ENCODE peak calls at places on chromosome 5, in seven cellular contexts. One of them, this sample, is unnamed.

GRCh38 chr5:145848854-145849253 is 13.7 kb upstream of the PRELID2 start:
- DNase-seq in astrocyte: peak; percentile 52
- DNase-seq in IMR-90: peak; percentile 77
- DNase-seq in GM12878: no peak
- DNase-seq in HepG2: no peak
- DNase-seq in Panc1: no peak
- DNase-seq in Peyer's patch: no peak
- DNase-seq in this sample: no peak

GRCh38 chr5:144032375-144032774 is 138.1 kb downstream of the YIPF5 start:
- DNase-seq in GM12878: no peak
- DNase-seq in astrocyte: no peak
- DNase-seq in HepG2: no peak
- DNase-seq in Panc1: no peak
- DNase-seq in Peyer's patch: no peak
- DNase-seq in IMR-90: no peak
- DNase-seq in this sample: no peak

GRCh38 chr5:135185461-135186075 is 151.5 kb upstream of the PITX1 start:
- DNase-seq in Peyer's patch: no peak
- DNase-seq in Panc1: no peak
- DNase-seq in GM12878: no peak
- DNase-seq in IMR-90: peak; percentile 65
- DNase-seq in HepG2: no peak
- DNase-seq in astrocyte: peak; percentile 75
- DNase-seq in this sample: no peak

GRCh38 chr5:38077652-38078051 is 180.7 kb upstream of the EGFLAM start:
- DNase-seq in IMR-90: no peak
- DNase-seq in astrocyte: no peak
- DNase-seq in HepG2: peak; percentile 79
- DNase-seq in Peyer's patch: no peak
- DNase-seq in Panc1: no peak
- DNase-seq in GM12878: no peak
- DNase-seq in this sample: no peak

GRCh38 chr5:141966275-141966962 is 2.5 kb upstream of the RNF14 start:
- DNase-seq in HepG2: peak; percentile 22
- DNase-seq in Panc1: no peak
- DNase-seq in GM12878: no peak
- DNase-seq in Peyer's patch: no peak
- DNase-seq in IMR-90: no peak
- DNase-seq in astrocyte: no peak
- DNase-seq in this sample: no peak

GRCh38 chr5:12648558-12648957 is 744.3 kb upstream of the CTNND2 start:
- DNase-seq in IMR-90: no peak
- DNase-seq in Panc1: no peak
- DNase-seq in HepG2: no peak
- DNase-seq in GM12878: no peak
- DNase-seq in astrocyte: no peak
- DNase-seq in Peyer's patch: no peak
- DNase-seq in this sample: no peak

GRCh38 chr5:35741126-35741711 is 115.5 kb upstream of the IL7R start:
- DNase-seq in IMR-90: peak; percentile 6
- DNase-seq in HepG2: peak; percentile 81
- DNase-seq in Panc1: no peak
- DNase-seq in GM12878: no peak
- DNase-seq in Peyer's patch: no peak
- DNase-seq in astrocyte: no peak
- DNase-seq in this sample: no peak

GRCh38 chr5:115774684-115775083 is 41.8 kb downstream of the CDO1 start:
- DNase-seq in astrocyte: no peak
- DNase-seq in Peyer's patch: no peak
- DNase-seq in HepG2: no peak
- DNase-seq in IMR-90: no peak
- DNase-seq in Panc1: no peak
- DNase-seq in GM12878: no peak
- DNase-seq in this sample: no peak

GRCh38 chr5:59684388-59685003 is 209.0 kb downstream of the PDE4D start:
- DNase-seq in Panc1: no peak
- DNase-seq in HepG2: no peak
- DNase-seq in GM12878: no peak
- DNase-seq in astrocyte: no peak
- DNase-seq in IMR-90: no peak
- DNase-seq in Peyer's patch: no peak
- DNase-seq in this sample: no peak

GRCh38 chr5:143619038-143619437 is 192.9 kb upstream of the HMHB1 start:
- DNase-seq in GM12878: no peak
- DNase-seq in IMR-90: no peak
- DNase-seq in Peyer's patch: no peak
- DNase-seq in astrocyte: no peak
- DNase-seq in Panc1: no peak
- DNase-seq in HepG2: no peak
- DNase-seq in this sample: peak; percentile 53

GRCh38 chr5:120532835-120533234 is 68.7 kb downstream of the PRR16 start:
- DNase-seq in Panc1: no peak
- DNase-seq in IMR-90: no peak
- DNase-seq in Peyer's patch: no peak
- DNase-seq in HepG2: no peak
- DNase-seq in GM12878: no peak
- DNase-seq in astrocyte: no peak
- DNase-seq in this sample: no peak

GRCh38 chr5:107074991-107075390 is 595.7 kb downstream of the EFNA5 start:
- DNase-seq in GM12878: no peak
- DNase-seq in Panc1: no peak
- DNase-seq in HepG2: no peak
- DNase-seq in astrocyte: no peak
- DNase-seq in Peyer's patch: no peak
- DNase-seq in IMR-90: no peak
- DNase-seq in this sample: no peak

GRCh38 chr5:27315541-27316282 is 277.3 kb upstream of the CDH9 start:
- DNase-seq in Peyer's patch: no peak
- DNase-seq in Panc1: no peak
- DNase-seq in HepG2: no peak
- DNase-seq in IMR-90: peak; percentile 77
- DNase-seq in astrocyte: peak; percentile 81
- DNase-seq in GM12878: no peak
- DNase-seq in this sample: no peak

GRCh38 chr5:37723147-37723961 is 116.5 kb downstream of the GDNF start:
- DNase-seq in Panc1: no peak
- DNase-seq in astrocyte: peak; percentile 63
- DNase-seq in IMR-90: no peak
- DNase-seq in GM12878: no peak
- DNase-seq in Peyer's patch: no peak
- DNase-seq in HepG2: no peak
- DNase-seq in this sample: no peak

GRCh38 chr5:35754481-35754880 is 102.2 kb upstream of the IL7R start:
- DNase-seq in Panc1: no peak
- DNase-seq in astrocyte: no peak
- DNase-seq in GM12878: no peak
- DNase-seq in HepG2: no peak
- DNase-seq in Peyer's patch: no peak
- DNase-seq in IMR-90: no peak
- DNase-seq in this sample: no peak

GRCh38 chr5:21723500-21723899 is 1129.6 kb downstream of the CDH12 start:
- DNase-seq in GM12878: no peak
- DNase-seq in Panc1: no peak
- DNase-seq in IMR-90: no peak
- DNase-seq in Peyer's patch: no peak
- DNase-seq in HepG2: no peak
- DNase-seq in astrocyte: no peak
- DNase-seq in this sample: no peak

GRCh38 chr5:149282966-149283332 is 11.3 kb downstream of the AFAP1L1 start:
- DNase-seq in Peyer's patch: no peak
- DNase-seq in Panc1: no peak
- DNase-seq in astrocyte: no peak
- DNase-seq in GM12878: no peak
- DNase-seq in IMR-90: no peak
- DNase-seq in HepG2: no peak
- DNase-seq in this sample: no peak

GRCh38 chr5:88826959-88827585 is 55.9 kb downstream of the MEF2C start:
- DNase-seq in Panc1: no peak
- DNase-seq in astrocyte: peak; percentile 79
- DNase-seq in Peyer's patch: no peak
- DNase-seq in GM12878: peak; percentile 98
- DNase-seq in HepG2: no peak
- DNase-seq in IMR-90: peak; percentile 90
- DNase-seq in this sample: peak; percentile 33

GRCh38 chr5:58871648-58872242 is 288.9 kb downstream of the RAB3C start:
- DNase-seq in Peyer's patch: no peak
- DNase-seq in astrocyte: no peak
- DNase-seq in GM12878: no peak
- DNase-seq in Panc1: no peak
- DNase-seq in HepG2: peak; percentile 24
- DNase-seq in IMR-90: peak; percentile 36
- DNase-seq in this sample: no peak

GRCh38 chr5:8766448-8766847 is 779.4 kb downstream of the SEMA5A start:
- DNase-seq in astrocyte: no peak
- DNase-seq in IMR-90: no peak
- DNase-seq in HepG2: no peak
- DNase-seq in GM12878: no peak
- DNase-seq in Peyer's patch: no peak
- DNase-seq in Panc1: no peak
- DNase-seq in this sample: no peak

GRCh38 chr5:83564069-83564749 is 92.7 kb downstream of the VCAN start:
- DNase-seq in Panc1: peak; percentile 20
- DNase-seq in Peyer's patch: no peak
- DNase-seq in HepG2: peak; percentile 50
- DNase-seq in GM12878: no peak
- DNase-seq in IMR-90: peak; percentile 63
- DNase-seq in astrocyte: no peak
- DNase-seq in this sample: no peak

GRCh38 chr5:36741138-36741537 is 134.7 kb downstream of the SLC1A3 start:
- DNase-seq in Peyer's patch: no peak
- DNase-seq in GM12878: no peak
- DNase-seq in HepG2: no peak
- DNase-seq in Panc1: no peak
- DNase-seq in astrocyte: no peak
- DNase-seq in IMR-90: peak; percentile 39
- DNase-seq in this sample: no peak

GRCh38 chr5:129094087-129094923 is at the start of gene ISOC1:
- DNase-seq in Peyer's patch: peak; percentile 95
- DNase-seq in Panc1: peak; percentile 45
- DNase-seq in HepG2: peak; percentile 73
- DNase-seq in IMR-90: peak; percentile 86
- DNase-seq in astrocyte: peak; percentile 78
- DNase-seq in GM12878: peak; percentile 42
- DNase-seq in this sample: peak; percentile 91
- TF ChIP-seq CTCF in Peyer's patch: no peak
- TF ChIP-seq CTCF in Panc1: no peak
- TF ChIP-seq CTCF in HepG2: peak; percentile 53
- TF ChIP-seq CTCF in IMR-90: peak; percentile 6
- TF ChIP-seq CTCF in astrocyte: no peak
- TF ChIP-seq CTCF in GM12878: no peak
- TF ChIP-seq CTCF in this sample: no peak

GRCh38 chr5:93188876-93189485 is 392.0 kb downstream of the NR2F1-AS1 start:
- DNase-seq in HepG2: no peak
- DNase-seq in Peyer's patch: no peak
- DNase-seq in astrocyte: peak; percentile 35
- DNase-seq in Panc1: no peak
- DNase-seq in GM12878: no peak
- DNase-seq in IMR-90: no peak
- DNase-seq in this sample: no peak
- H3K27ac ChIP-seq in HepG2: no peak overlapping the region
- H3K27ac ChIP-seq in Peyer's patch: no peak overlapping the region
- H3K27ac ChIP-seq in astrocyte: peak overlapping the region; percentile 84
- H3K27ac ChIP-seq in Panc1: peak overlapping the region; percentile 39
- H3K27ac ChIP-seq in GM12878: no peak overlapping the region
- H3K27ac ChIP-seq in IMR-90: no peak overlapping the region
- H3K27ac ChIP-seq in this sample: no peak overlapping the region

GRCh38 chr5:151238303-151238741 is 14.4 kb upstream of the CCDC69 start:
- DNase-seq in HepG2: no peak
- DNase-seq in IMR-90: no peak
- DNase-seq in Peyer's patch: no peak
- DNase-seq in GM12878: no peak
- DNase-seq in astrocyte: no peak
- DNase-seq in Panc1: no peak
- DNase-seq in this sample: peak; percentile 54

GRCh38 chr5:151243564-151243963 is 9.4 kb upstream of the GM2A start:
- DNase-seq in HepG2: no peak
- DNase-seq in astrocyte: no peak
- DNase-seq in GM12878: no peak
- DNase-seq in Peyer's patch: no peak
- DNase-seq in IMR-90: no peak
- DNase-seq in Panc1: no peak
- DNase-seq in this sample: no peak

GRCh38 chr5:151239237-151239861 is 13.6 kb upstream of the GM2A start:
- DNase-seq in Peyer's patch: peak; percentile 63
- DNase-seq in HepG2: peak; percentile 63
- DNase-seq in astrocyte: no peak
- DNase-seq in GM12878: no peak
- DNase-seq in IMR-90: peak; percentile 63
- DNase-seq in Panc1: no peak
- DNase-seq in this sample: peak; percentile 75

GRCh38 chr5:151243127-151243526 is 9.9 kb upstream of the GM2A start:
- DNase-seq in Panc1: no peak
- DNase-seq in IMR-90: no peak
- DNase-seq in Peyer's patch: no peak
- DNase-seq in HepG2: no peak
- DNase-seq in astrocyte: no peak
- DNase-seq in GM12878: no peak
- DNase-seq in this sample: no peak

GRCh38 chr5:151240891-151241290 is 12.1 kb upstream of the GM2A start:
- DNase-seq in IMR-90: no peak
- DNase-seq in Panc1: no peak
- DNase-seq in GM12878: no peak
- DNase-seq in astrocyte: no peak
- DNase-seq in HepG2: no peak
- DNase-seq in Peyer's patch: no peak
- DNase-seq in this sample: no peak
- TF ChIP-seq CTCF in IMR-90: no peak
- TF ChIP-seq CTCF in Panc1: no peak
- TF ChIP-seq CTCF in GM12878: peak; percentile 11
- TF ChIP-seq CTCF in astrocyte: no peak
- TF ChIP-seq CTCF in HepG2: no peak
- TF ChIP-seq CTCF in Peyer's patch: no peak
- TF ChIP-seq CTCF in this sample: no peak

DNA sequence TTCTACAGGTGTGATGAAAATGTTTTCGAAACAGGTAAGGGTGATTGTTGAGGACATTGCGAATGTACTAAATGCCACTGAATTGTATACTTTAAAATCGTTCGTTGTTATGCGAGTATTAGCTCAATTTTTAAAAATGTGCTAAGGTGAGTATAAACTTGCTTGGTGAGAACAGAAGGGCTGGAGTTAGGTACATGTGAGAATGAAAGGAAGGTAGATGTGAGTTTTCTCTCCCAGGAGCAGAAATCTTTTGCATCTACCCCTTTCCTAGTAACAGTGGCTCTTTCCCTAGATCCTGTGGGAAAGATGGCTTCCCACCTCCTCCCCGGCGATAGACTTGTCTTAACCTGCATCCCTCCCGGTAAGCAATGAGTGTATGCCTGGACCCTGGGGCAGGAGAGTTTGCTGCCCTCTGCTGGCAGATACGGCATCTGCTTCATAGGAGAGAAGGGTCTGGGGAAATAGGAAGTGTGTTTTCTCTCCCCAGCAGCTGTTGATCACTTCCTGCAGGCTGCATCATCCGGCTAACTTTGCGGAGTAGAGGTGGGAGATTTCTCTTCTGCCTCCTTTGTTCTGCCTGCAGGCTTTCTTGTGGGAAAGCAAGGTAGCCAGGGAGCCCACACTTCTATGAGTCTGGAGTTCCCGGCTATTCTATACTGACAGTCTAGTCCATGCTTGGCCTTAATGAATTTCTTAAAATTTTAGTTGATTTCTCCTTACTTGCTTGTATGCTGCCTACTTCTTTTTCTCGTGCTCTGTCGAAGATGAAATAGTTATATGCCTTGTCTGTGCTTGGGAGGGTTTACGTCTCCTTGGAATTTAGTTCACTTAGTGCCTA is 373.3 kb upstream of the SEMA6A start:
- DNase-seq in Panc1: peak; percentile 38
- DNase-seq in Peyer's patch: peak; percentile 73
- DNase-seq in GM12878: peak; percentile 87
- DNase-seq in HepG2: peak; percentile 76
- DNase-seq in astrocyte: peak; percentile 2
- DNase-seq in IMR-90: no peak
- DNase-seq in this sample: peak; percentile 54
- H3K27ac ChIP-seq in Panc1: no peak overlapping the region
- H3K27ac ChIP-seq in Peyer's patch: no peak overlapping the region
- H3K27ac ChIP-seq in GM12878: no peak overlapping the region
- H3K27ac ChIP-seq in HepG2: no peak overlapping the region
- H3K27ac ChIP-seq in astrocyte: no peak overlapping the region
- H3K27ac ChIP-seq in IMR-90: no peak overlapping the region
- H3K27ac ChIP-seq in this sample: no peak overlapping the region

This sample was measured in upper lobe of left lung.